ENCODE peak calls at places on chromosomes 16 and 17, in four cellular contexts. Z, K, O and I are unnamed samples.

GRCh38 chr17:44247346-44248219 is 20.4 kb downstream of the SLC4A1 start:
- DNase-seq in Z (no peak), K (no peak), O (no peak), I (no peak)

GRCh38 chr16:1046271-1046955 is 26.1 kb upstream of the SSTR5 start:
- DNase-seq in O (no peak), Z (no peak), K (no peak), I (no peak)

GRCh38 chr16:68265078-68265925 is 976 bp downstream of the SLC7A6 start:
- DNase-seq in Z (peak; percentile 42), K (peak; percentile 57), O (peak; percentile 79), I (peak; percentile 96)

GRCh38 chr17:61161615-61162134 is 238.0 kb upstream of the TBX2 start:
- DNase-seq in K (no peak), Z (no peak), O (no peak), I (no peak)

GRCh38 chr16:4634768-4635167 is 10.1 kb downstream of the MGRN1 start:
- DNase-seq in Z (no peak), O (no peak), K (no peak), I (no peak)

GRCh38 chr16:2768403-2769089 is 8.5 kb downstream of the ELOB start:
- DNase-seq in K (peak; percentile 66), Z (no peak), O (peak; percentile 33), I (peak; percentile 82)

GRCh38 chr16:64933890-64934289 is 188.0 kb downstream of the CDH11 start:
- DNase-seq in K (no peak), O (no peak), Z (no peak), I (no peak)

GRCh38 chr16:60414617-60415016 is 1621.6 kb downstream of the CDH8 start:
- DNase-seq in O (no peak), Z (no peak), K (no peak), I (no peak)

GRCh38 chr17:43766413-43767052 is 7.9 kb upstream of the SOST start:
- DNase-seq in O (no peak), Z (peak; percentile 55), K (peak; percentile 58), I (peak; percentile 90)

GRCh38 chr17:1755993-1756306 is 5.9 kb upstream of the SERPINF1 start:
- DNase-seq in K (no peak), O (no peak), Z (no peak), I (peak; percentile 75)

GRCh38 chr16:69169051-69169450 is 17.9 kb upstream of the SNTB2 start:
- DNase-seq in O (no peak), K (no peak), Z (no peak), I (no peak)

GRCh38 chr16:75695708-75696107 is 5.6 kb downstream of the DUXB start:
- DNase-seq in O (no peak), Z (no peak), K (no peak), I (no peak)

GRCh38 chr17:15941781-15942180 is 3.1 kb upstream of the ADORA2B start:
- DNase-seq in Z (no peak), O (no peak), K (no peak), I (peak; percentile 89)

GRCh38 chr17:41555105-41555887 is 16.6 kb downstream of the KRT9 start:
- DNase-seq in Z (no peak), O (no peak), K (no peak), I (no peak)

GRCh38 chr17:56274491-56274890 is 121.2 kb downstream of the ANKFN1 start:
- DNase-seq in K (no peak), O (no peak), Z (no peak), I (no peak)

GRCh38 chr16:4979164-4979563 is 21.0 kb downstream of the SEC14L5 start:
- DNase-seq in K (no peak), Z (no peak), O (no peak), I (no peak)

GRCh38 chr16:7713244-7713643 is 380.6 kb downstream of the RBFOX1 start:
- DNase-seq in Z (no peak), K (no peak), O (no peak), I (no peak)

GRCh38 chr17:75428775-75429469 is 23.4 kb upstream of the GRB2 start:
- DNase-seq in Z (no peak), K (no peak), O (no peak), I (peak; percentile 95)

GRCh38 chr16:84603115-84603816 is 14.6 kb downstream of the COTL1 start:
- DNase-seq in O (peak; percentile 75), K (peak; percentile 87), Z (peak; percentile 83), I (peak; percentile 98)

GRCh38 chr16:69112285-69113129 is 7.1 kb downstream of the HAS3 start:
- DNase-seq in O (no peak), Z (peak; percentile 74), K (no peak), I (peak; percentile 96)

GRCh38 chr17:61219460-61219859 is 180.2 kb upstream of the TBX2 start:
- DNase-seq in O (no peak), K (no peak), Z (peak; percentile 17), I (peak; percentile 91)

GRCh38 chr17:78422267-78422605 is 43.8 kb downstream of the PGS1 start:
- DNase-seq in Z (no peak), K (no peak), O (no peak), I (no peak)

GRCh38 chr17:78419970-78420820 is 41.7 kb downstream of the PGS1 start:
- DNase-seq in Z (no peak), K (no peak), O (no peak), I (no peak)

GRCh38 chr17:78421534-78422266 is 43.3 kb downstream of the PGS1 start:
- DNase-seq in K (peak; percentile 50), O (peak; percentile 64), Z (peak; percentile 79), I (peak; percentile 94)

GRCh38 chr17:78422872-78423588 is 44.6 kb downstream of the PGS1 start:
- DNase-seq in O (no peak), Z (no peak), K (no peak), I (no peak)

DNA sequence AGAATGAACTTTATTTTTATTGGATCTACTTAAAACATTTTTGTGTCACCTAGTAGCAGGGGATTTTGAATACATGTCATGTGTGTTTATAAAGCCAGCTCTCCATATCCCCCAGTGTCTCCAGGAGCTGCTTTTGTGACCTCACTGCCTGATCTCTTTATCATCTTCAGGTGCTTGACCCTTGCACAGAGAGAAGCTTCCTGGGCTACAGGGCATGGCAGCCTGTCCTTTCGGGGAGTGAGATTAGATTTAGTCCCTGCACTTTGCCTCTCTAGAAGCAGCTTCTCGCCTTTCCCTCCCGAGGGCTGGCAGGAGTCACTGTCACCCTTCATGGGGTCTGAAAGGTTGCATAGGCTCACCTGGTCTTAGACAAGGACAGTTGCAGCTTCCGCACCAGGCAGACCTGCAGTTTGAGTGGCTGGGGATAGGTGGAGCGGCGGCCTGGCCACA is 42.7 kb downstream of the PGS1 start:
- DNase-seq in Z (no peak), O (no peak), K (no peak), I (no peak)
- H3K4me1 ChIP-seq in Z (no peaks in the 10 kb centered on the region), O (peaks cover 15% of the 10 kb centered on the region), K (peaks cover 26% of the 10 kb centered on the region), I (peaks cover 23% of the 10 kb centered on the region)

GRCh38 chr17:6557040-6557438 is 684 bp upstream of the PITPNM3 start:
- DNase-seq in Z (no peak), O (no peak), K (no peak), I (no peak)

GRCh38 chr17:6554336-6554735 is 2.0 kb downstream of the PITPNM3 start:
- DNase-seq in K (no peak), O (no peak), Z (no peak), I (no peak)

GRCh38 chr17:6556121-6557039 is at the start of gene PITPNM3:
- DNase-seq in Z (no peak), K (no peak), O (no peak), I (peak; percentile 89)

GRCh38 chr17:6555331-6556120 is 829 bp downstream of the PITPNM3 start:
- DNase-seq in K (no peak), Z (no peak), O (no peak), I (peak; percentile 96)

GRCh38 chr17:6554871-6555330 is 1.5 kb downstream of the PITPNM3 start:
- DNase-seq in O (no peak), K (no peak), Z (no peak), I (peak; percentile 85)
- H3K4me3 ChIP-seq in O (no peak overlapping the region), K (no peak overlapping the region), Z (no peak overlapping the region), I (peak overlapping the region; percentile 73)

GRCh38 chr17:82258555-82258954 is 14.9 kb downstream of the CSNK1D start:
- DNase-seq in K (no peak), Z (no peak), O (no peak), I (peak; percentile 32)

GRCh38 chr17:82253179-82253544 is 20.3 kb downstream of the CSNK1D start:
- DNase-seq in Z (no peak), O (no peak), K (no peak), I (peak; percentile 55)

GRCh38 chr17:82257473-82257872 is 16.0 kb downstream of the CSNK1D start:
- DNase-seq in K (no peak), O (peak; percentile 62), Z (no peak), I (peak; percentile 87)

GRCh38 chr17:82255573-82255972 is 17.9 kb downstream of the CSNK1D start:
- DNase-seq in O (no peak), K (no peak), Z (no peak), I (no peak)

DNA sequence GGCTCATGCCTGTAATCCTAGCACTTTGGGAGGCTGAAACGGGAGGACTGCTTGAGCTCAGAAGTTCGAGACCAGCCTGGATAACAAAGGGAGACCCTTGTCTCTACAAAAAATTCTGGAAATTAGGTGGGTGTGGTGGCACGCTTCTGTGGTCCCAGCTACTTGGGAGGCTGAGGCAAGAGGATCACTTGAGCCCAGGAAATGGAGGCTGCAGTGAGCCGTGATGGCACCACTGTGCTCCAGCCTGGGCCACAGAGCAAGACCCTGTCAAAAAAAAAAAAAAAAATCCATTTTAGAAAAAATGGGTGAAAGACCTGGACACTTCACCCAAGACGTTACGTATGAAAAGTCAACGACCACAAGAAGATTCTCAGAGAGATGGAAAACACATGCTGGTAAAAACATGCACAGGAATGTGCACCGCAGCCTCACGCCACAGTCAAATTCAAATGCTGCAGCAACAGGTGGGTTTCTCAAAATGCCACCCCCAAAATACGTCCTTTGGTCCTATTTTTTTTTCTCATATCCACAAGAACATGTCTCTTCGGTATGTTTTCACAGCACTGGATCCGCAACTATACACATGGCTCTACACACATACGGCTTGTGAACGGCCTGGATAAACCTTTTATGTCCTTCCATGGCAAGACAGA is 17.1 kb downstream of the CSNK1D start:
- DNase-seq in K (no peak), O (no peak), Z (no peak), I (peak; percentile 36)
- H3K4me1 ChIP-seq in K (peaks cover 3% of the 10 kb centered on the region), O (peaks cover 10% of the 10 kb centered on the region), Z (no peaks in the 10 kb centered on the region), I (no peaks in the 10 kb centered on the region)

GRCh38 chr17:48755346-48755745 is 26.8 kb upstream of the HOXB13 start:
- DNase-seq in Z (no peak), O (no peak), K (no peak), I (no peak)

GRCh38 chr17:48752399-48753288 is 24.1 kb upstream of the HOXB13 start:
- DNase-seq in K (no peak), O (no peak), Z (no peak), I (peak; percentile 35)

GRCh38 chr17:48751733-48752398 is 23.3 kb upstream of the HOXB13 start:
- DNase-seq in K (no peak), Z (no peak), O (no peak), I (peak; percentile 48)

GRCh38 chr17:48754500-48755261 is 26.1 kb upstream of the HOXB13 start:
- DNase-seq in K (no peak), Z (no peak), O (no peak), I (peak; percentile 46)

DNA sequence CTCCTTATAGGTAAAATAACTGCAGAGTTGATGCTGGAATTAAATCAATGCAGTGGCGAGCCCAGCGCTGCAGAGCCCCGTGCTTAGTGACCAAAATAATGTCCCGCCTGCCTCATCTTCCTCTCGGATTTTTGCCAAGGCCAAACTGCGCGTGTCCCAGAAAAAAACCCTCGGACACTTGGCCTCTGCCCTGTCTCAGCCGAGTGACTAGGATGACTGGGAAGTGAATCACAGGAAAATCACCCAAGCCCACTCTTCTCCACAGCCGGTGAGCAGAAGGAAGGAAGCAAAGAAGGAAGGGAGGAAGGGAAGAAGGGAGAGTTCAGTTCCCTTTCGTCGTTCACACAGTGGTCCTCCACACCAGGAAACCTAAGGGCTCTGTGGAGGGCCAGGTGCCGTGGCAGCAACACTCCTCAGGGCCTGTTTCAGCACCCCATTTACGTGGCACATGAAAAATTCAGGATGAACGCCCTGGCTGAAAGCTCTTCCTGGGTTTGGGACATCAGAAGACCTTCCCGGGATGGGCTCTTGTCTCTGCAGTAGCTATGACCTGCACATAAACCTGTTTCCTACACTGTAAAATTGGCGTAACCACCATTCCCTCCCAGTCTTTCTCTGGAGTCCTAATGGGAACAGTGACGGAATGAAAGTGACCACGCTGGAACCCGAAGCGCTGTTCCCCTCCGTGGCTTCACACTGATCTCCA is 25.4 kb upstream of the HOXB13 start:
- DNase-seq in Z (no peak), O (no peak), K (no peak), I (peak; percentile 79)
- H3K4me3 ChIP-seq in Z (no peak overlapping the region), O (no peak overlapping the region), K (no peak overlapping the region), I (no peak overlapping the region)